ENCODE peak calls at places on chromosomes 13 and 19, in nine cellular contexts. A is bronchial epithelial cell, C is EH, F is NCI-H1417, S is ACHN, K is glutamatergic neuron, W is progenitor cell of endocrine pancreas, M is fibroblast of lung, J is cerebellum. H is an unnamed sample.

GRCh38 chr13:71240906-71241305 is 626.1 kb downstream of the DACH1 start:
- DNase-seq in A (peak), C (no peak), F (peak), S (peak), K (no peak), W (no peak), M (peak), J (no peak), H (peak)

GRCh38 chr13:39900106-39900750 is 244.8 kb downstream of the COG6 start:
- DNase-seq in A (no peak), C (no peak), F (no peak), S (no peak), K (no peak), W (no peak), M (peak), J (no peak), H (no peak)

GRCh38 chr13:85798999-85799646 is at the start of gene SLITRK6:
- DNase-seq in A (peak), C (peak), F (peak), S (peak), K (no peak), W (no peak), M (peak), J (peak), H (peak)

GRCh38 chr13:105363747-105364177 is 1171.7 kb downstream of the EFNB2 start:
- DNase-seq in A (no peak), C (no peak), F (peak), S (no peak), K (no peak), W (no peak), M (no peak), J (no peak), H (no peak)

GRCh38 chr13:35496011-35496410 is 19.5 kb upstream of the MAB21L1 start:
- DNase-seq in A (no peak), C (no peak), F (no peak), S (no peak), K (no peak), W (no peak), M (no peak), J (no peak), H (no peak)

GRCh38 chr13:72864142-72865035 is 82.5 kb downstream of the PIBF1 start:
- DNase-seq in A (no peak), C (peak), F (no peak), S (no peak), K (no peak), W (no peak), M (peak), J (no peak), H (no peak)

GRCh38 chr13:102901056-102901455 is 55.2 kb downstream of the ERCC5 start:
- DNase-seq in A (no peak), C (no peak), F (no peak), S (no peak), K (no peak), W (no peak), M (no peak), J (no peak), H (no peak)

GRCh38 chr19:7679017-7679720 is 1.5 kb upstream of the TRAPPC5 start:
- DNase-seq in A (peak), C (peak), F (peak), S (no peak), K (peak), W (no peak), M (no peak), J (peak), H (peak)

GRCh38 chr19:17605117-17605516 is 49.7 kb downstream of the COLGALT1 start:
- DNase-seq in A (no peak), C (no peak), F (no peak), S (no peak), K (no peak), W (no peak), M (no peak), J (no peak), H (no peak)

GRCh38 chr19:5907216-5907615 is 2.5 kb downstream of the VMAC start:
- DNase-seq in A (no peak), C (no peak), F (no peak), S (no peak), K (no peak), W (no peak), M (no peak), J (no peak), H (no peak)

GRCh38 chr19:12194827-12195500 is 32.1 kb downstream of the ZNF136 start:
- DNase-seq in A (peak), C (peak), F (no peak), S (no peak), K (peak), W (no peak), M (peak), J (peak), H (peak)

GRCh38 chr19:19679176-19680073 is 10.8 kb downstream of the ZNF101 start:
- DNase-seq in A (no peak), C (no peak), F (no peak), S (no peak), K (no peak), W (no peak), M (no peak), J (no peak), H (no peak)

GRCh38 chr13:113211774-113212173 is 2.4 kb downstream of the CUL4A start:
- DNase-seq in A (no peak), C (no peak), F (no peak), S (peak), K (peak), W (no peak), M (no peak), J (no peak), H (peak)

GRCh38 chr19:2577722-2578335 is 101.9 kb downstream of the GADD45B start:
- DNase-seq in A (no peak), C (peak), F (no peak), S (no peak), K (no peak), W (no peak), M (no peak), J (no peak), H (no peak)

GRCh38 chr19:48249502-48250014 is 6.2 kb downstream of the CARD8 start:
- DNase-seq in A (no peak), C (no peak), F (no peak), S (no peak), K (no peak), W (no peak), M (no peak), J (no peak), H (no peak)

GRCh38 chr13:66087149-66087780 is 1142.9 kb downstream of the PCDH9 start:
- DNase-seq in A (no peak), C (no peak), F (no peak), S (peak), K (no peak), W (no peak), M (peak), J (no peak), H (no peak)

GRCh38 chr19:48818234-48818823 is 7.5 kb upstream of the BCAT2 start:
- DNase-seq in A (no peak), C (no peak), F (peak), S (no peak), K (no peak), W (no peak), M (no peak), J (no peak), H (peak)

GRCh38 chr13:47251771-47252170 is 354.9 kb upstream of the HTR2A start:
- DNase-seq in A (no peak), C (peak), F (no peak), S (no peak), K (no peak), W (no peak), M (peak), J (no peak), H (no peak)

GRCh38 chr19:4456843-4457653 is 546 bp downstream of the UBXN6 start:
- DNase-seq in A (peak), C (peak), F (peak), S (peak), K (peak), W (peak), M (peak), J (no peak), H (peak)

GRCh38 chr13:88800505-88800904 is 1129.3 kb downstream of the SLITRK5 start:
- DNase-seq in A (peak), C (no peak), F (no peak), S (no peak), K (no peak), W (no peak), M (no peak), J (no peak), H (peak)

GRCh38 chr13:85828094-85828684 is 29.0 kb upstream of the SLITRK6 start:
- DNase-seq in A (peak), C (peak), F (no peak), S (peak), K (no peak), W (no peak), M (peak), J (peak), H (peak)

GRCh38 chr19:41323430-41324125 is 13.6 kb downstream of the CCDC97 start:
- DNase-seq in A (peak), C (peak), F (no peak), S (peak), K (peak), W (no peak), M (peak), J (no peak), H (no peak)

GRCh38 chr13:33634526-33635111 is 183.3 kb upstream of the RFC3 start:
- DNase-seq in A (no peak), C (no peak), F (no peak), S (no peak), K (no peak), W (no peak), M (peak), J (peak), H (no peak)

GRCh38 chr13:20901668-20902437 is 693 bp downstream of the XPO4 start:
- DNase-seq in A (peak), C (peak), F (no peak), S (peak), K (peak), W (peak), M (peak), J (peak), H (peak)

GRCh38 chr13:61084983-61085382 is 330.7 kb downstream of the PCDH20 start:
- DNase-seq in A (peak), C (no peak), F (no peak), S (no peak), K (no peak), W (no peak), M (peak), J (no peak), H (no peak)

GRCh38 chr13:99886706-99887105 is 84.9 kb downstream of the ZIC5 start:
- DNase-seq in A (no peak), C (no peak), F (no peak), S (no peak), K (no peak), W (no peak), M (peak), J (no peak), H (no peak)

GRCh38 chr13:39254606-39255005 is 216.3 kb downstream of the NHLRC3 start:
- DNase-seq in A (peak), C (no peak), F (no peak), S (no peak), K (no peak), W (no peak), M (no peak), J (no peak), H (peak)

GRCh38 chr19:11420429-11420893 is 1.3 kb upstream of the RGL3 start:
- DNase-seq in A (no peak), C (peak), F (no peak), S (no peak), K (no peak), W (no peak), M (no peak), J (no peak), H (peak)

GRCh38 chr19:29573486-29573885 is 32.6 kb upstream of the POP4 start:
- DNase-seq in A (no peak), C (no peak), F (no peak), S (no peak), K (no peak), W (no peak), M (no peak), J (no peak), H (no peak)

GRCh38 chr19:14952767-14953166 is 11.5 kb downstream of the OR7C2 start:
- DNase-seq in A (no peak), C (no peak), F (no peak), S (no peak), K (no peak), W (no peak), M (no peak), J (no peak), H (no peak)

GRCh38 chr19:16737909-16738308 is 18.3 kb downstream of the NWD1 start:
- DNase-seq in A (peak), C (no peak), F (no peak), S (no peak), K (no peak), W (no peak), M (no peak), J (no peak), H (peak)

GRCh38 chr13:36192166-36192565 is 22.2 kb downstream of the SOHLH2 start:
- DNase-seq in A (no peak), C (peak), F (no peak), S (no peak), K (no peak), W (no peak), M (peak), J (no peak), H (peak)

GRCh38 chr13:47518530-47518929 is 482.5 kb downstream of the SUCLA2 start:
- DNase-seq in A (no peak), C (no peak), F (no peak), S (no peak), K (no peak), W (no peak), M (no peak), J (no peak), H (no peak)

GRCh38 chr13:111115841-111116500 is 861 bp downstream of the ARHGEF7 start:
- DNase-seq in A (no peak), C (peak), F (peak), S (peak), K (peak), W (no peak), M (peak), J (peak), H (peak)